ENCODE peak calls at places on chromosome 21, in four cellular contexts. S is kidney, D is heart right ventricle, U is ovary. P is an unnamed sample. For H3K4me1, the result is how much of the 10 kb centered on the place peaks cover.

GRCh38 chr21:28308516-28308915 is 684.2 kb downstream of the LTN1 start:
- DNase-seq in D (no peak), S (no peak), U (no peak), P (no peak)

GRCh38 chr21:28419110-28419509 is 573.6 kb downstream of the LTN1 start:
- DNase-seq in S (no peak), D (no peak), U (no peak), P (no peak)

GRCh38 chr21:22885614-22886013 is 1887.4 kb downstream of the NCAM2 start:
- DNase-seq in U (no peak), D (no peak), S (no peak), P (no peak)

GRCh38 chr21:31879251-31879650 is 6.4 kb downstream of the HUNK start:
- DNase-seq in U (no peak), D (no peak), S (no peak), P (no peak)

GRCh38 chr21:46000182-46000730 is 18.7 kb downstream of the COL6A1 start:
- DNase-seq in D (peak), S (peak), U (peak), P (no peak)

GRCh38 chr21:32423320-32423719 is 10.8 kb downstream of the EVA1C start:
- DNase-seq in D (no peak), U (no peak), S (no peak), P (no peak)

GRCh38 chr21:46455575-46456385 is 2.9 kb upstream of the DIP2A start:
- DNase-seq in D (peak), S (no peak), U (no peak), P (no peak)

GRCh38 chr21:29104239-29104708 is 26.2 kb upstream of the MAP3K7CL start:
- DNase-seq in S (no peak), U (no peak), D (no peak), P (no peak)

GRCh38 chr21:46154955-46155513 is 345 bp downstream of the FTCD start:
- DNase-seq in D (no peak), S (no peak), U (peak), P (peak)

GRCh38 chr21:33412832-33413519 is 9.8 kb downstream of the IFNGR2 start:
- DNase-seq in D (no peak), U (no peak), S (peak), P (no peak)

GRCh38 chr21:35395728-35396127 is 346.6 kb upstream of the RUNX1 start:
- DNase-seq in U (no peak), D (no peak), S (no peak), P (no peak)

GRCh38 chr21:34942911-34943310 is 106.2 kb downstream of the RUNX1 start:
- DNase-seq in U (no peak), S (no peak), D (no peak), P (no peak)

GRCh38 chr21:17466166-17466565 is 46.7 kb upstream of the CXADR start:
- DNase-seq in U (no peak), S (no peak), D (no peak), P (no peak)

GRCh38 chr21:35195232-35195631 is 146.1 kb upstream of the RUNX1 start:
- DNase-seq in U (no peak), D (no peak), S (no peak), P (no peak)

GRCh38 chr21:22063140-22063539 is 1064.9 kb downstream of the NCAM2 start:
- DNase-seq in U (no peak), S (no peak), D (no peak), P (no peak)

GRCh38 chr21:33403786-33404571 is 766 bp downstream of the IFNGR2 start:
- DNase-seq in U (peak), S (peak), D (peak), P (no peak)

GRCh38 chr21:27326293-27326692 is 359.4 kb upstream of the ADAMTS5 start:
- DNase-seq in D (no peak), U (no peak), S (no peak), P (no peak)

GRCh38 chr21:32347351-32347750 is 45.5 kb downstream of the URB1 start:
- DNase-seq in S (no peak), D (no peak), U (no peak), P (no peak)

GRCh38 chr21:38443110-38443509 is 55.2 kb downstream of the ERG start:
- DNase-seq in S (no peak), U (no peak), D (no peak), P (no peak)

GRCh38 chr21:38440746-38441145 is 57.5 kb downstream of the ERG start:
- DNase-seq in D (no peak), S (no peak), U (no peak), P (no peak)

GRCh38 chr21:38439336-38439900 is 58.9 kb downstream of the ERG start:
- DNase-seq in S (no peak), U (no peak), D (no peak), P (no peak)

GRCh38 chr21:38439957-38440356 is 58.3 kb downstream of the ERG start:
- DNase-seq in S (no peak), U (no peak), D (no peak), P (no peak)

DNA sequence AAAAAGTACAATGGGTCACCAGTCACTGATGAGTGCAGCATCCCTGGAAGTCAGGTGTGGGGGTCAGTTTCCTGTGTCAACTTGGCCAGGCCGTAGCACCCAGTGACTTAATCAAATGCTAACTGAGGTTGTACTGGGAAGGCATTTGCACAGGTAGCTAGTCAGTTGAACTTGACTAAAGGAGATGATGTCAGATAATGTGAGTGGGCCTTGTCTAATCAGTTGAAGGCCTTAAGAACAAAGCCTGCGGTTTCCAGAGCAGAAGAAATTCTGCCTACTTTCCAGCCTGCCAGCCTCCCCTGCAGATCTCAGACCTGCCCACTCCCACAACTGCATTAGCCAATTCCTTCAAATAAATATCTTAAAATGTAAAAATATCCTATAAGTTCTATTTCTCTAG is 57.1 kb downstream of the ERG start:
- DNase-seq in D (no peak), S (no peak), U (no peak), P (no peak)
- TF ChIP-seq CTCF in D (no peak), S (no peak), U (no peak), P (no peak)

DNA sequence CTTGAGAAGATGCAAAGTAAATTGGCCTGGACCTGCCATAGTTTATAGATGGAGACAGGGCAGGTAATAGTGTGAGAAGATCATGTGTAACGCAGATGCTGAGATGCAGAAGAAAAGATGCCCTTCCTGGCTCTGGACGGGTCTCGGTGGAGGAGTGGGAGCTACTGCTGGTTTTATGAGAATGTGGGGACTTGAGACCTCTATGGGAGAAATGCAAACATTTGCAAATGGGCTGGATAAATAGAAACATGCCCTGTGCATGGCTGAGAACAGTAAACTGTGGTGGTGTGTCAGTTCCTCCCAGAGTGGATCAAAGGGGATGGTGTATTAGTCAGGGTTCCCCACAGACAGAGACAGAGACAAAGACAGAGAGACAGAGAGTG is 21.9 kb downstream of the UBASH3A start:
- DNase-seq in U (no peak), D (no peak), S (no peak), P (no peak)
- H3K4me3 ChIP-seq in U (no peak), D (no peak), S (no peak), P (no peak)

GRCh38 chr21:36708512-36709029 is 9.7 kb downstream of the SIM2 start:
- DNase-seq in D (no peak), S (no peak), U (no peak), P (no peak)

GRCh38 chr21:36705679-36706481 is 7.0 kb downstream of the SIM2 start:
- DNase-seq in D (no peak), S (no peak), U (no peak), P (peak)

GRCh38 chr21:36706482-36706852 is 7.6 kb downstream of the SIM2 start:
- DNase-seq in D (no peak), U (no peak), S (no peak), P (peak)

GRCh38 chr21:36707763-36708511 is 9.0 kb downstream of the SIM2 start:
- DNase-seq in D (no peak), U (no peak), S (no peak), P (peak)

DNA sequence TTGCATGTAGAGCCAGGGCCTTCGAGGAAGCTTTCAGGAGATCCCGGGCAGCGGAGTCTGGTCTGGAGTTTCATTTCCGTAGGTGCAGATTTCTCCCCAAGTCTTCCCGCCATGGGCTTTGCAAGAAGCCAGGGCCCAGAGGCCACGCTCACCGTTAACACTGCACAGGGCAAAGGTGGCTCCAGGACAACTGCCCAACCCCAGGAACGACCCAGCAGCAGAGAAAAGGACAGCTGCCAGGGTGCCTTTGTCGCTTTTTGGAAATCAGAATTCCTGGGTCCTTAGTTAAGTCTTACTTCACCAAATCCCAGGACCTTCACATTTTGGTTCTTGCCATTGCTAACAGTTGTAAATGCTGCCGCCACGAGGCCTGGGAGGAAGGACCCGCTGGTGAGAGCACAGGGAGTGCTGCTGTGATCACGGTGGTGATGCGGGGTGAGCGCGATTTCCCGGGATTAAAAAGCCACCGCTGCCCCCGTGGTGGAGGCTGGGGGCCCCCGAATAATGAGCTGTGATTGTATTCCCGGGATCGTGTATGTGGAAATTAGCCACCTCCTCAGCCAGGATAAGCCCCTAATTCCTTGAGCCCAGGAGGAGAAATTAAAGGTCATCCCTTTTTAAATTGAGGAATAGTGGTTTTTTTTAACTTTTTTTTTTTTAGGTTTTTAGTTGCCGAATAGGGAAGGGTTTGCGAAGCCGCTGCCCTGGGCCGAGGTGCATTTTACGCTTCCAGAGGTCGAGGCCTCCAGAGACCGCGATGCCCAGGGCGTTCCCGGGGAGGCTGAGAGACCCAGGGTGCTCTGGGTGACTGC is 8.2 kb downstream of the SIM2 start:
- DNase-seq in U (no peak), S (no peak), D (no peak), P (peak)
- H3K4me1 ChIP-seq in U (under half), S (under half), D (half or more), P (under half)

DNA sequence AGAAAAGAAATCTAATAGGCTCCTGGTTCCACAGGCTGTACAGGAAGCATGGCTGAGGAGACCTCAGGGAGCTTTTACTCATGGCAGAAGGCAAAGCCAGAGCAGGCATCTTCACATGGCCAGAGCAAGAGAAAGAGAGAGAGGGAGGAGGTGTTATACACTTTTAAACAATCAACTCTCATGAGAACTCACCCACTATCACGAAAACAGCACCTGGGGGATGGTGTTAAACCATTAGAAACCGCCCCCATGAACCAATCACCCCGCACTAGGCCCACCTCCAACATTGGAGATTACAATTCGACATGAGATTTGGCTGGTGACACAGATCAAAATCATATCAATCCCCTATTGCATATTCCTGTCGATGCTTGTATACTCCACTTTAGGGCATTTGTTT is 93.5 kb downstream of the MRPL39 start:
- DNase-seq in U (no peak), S (no peak), D (no peak), P (no peak)
- TF ChIP-seq CTCF in U (no peak), S (no peak), D (no peak), P (no peak)

DNA sequence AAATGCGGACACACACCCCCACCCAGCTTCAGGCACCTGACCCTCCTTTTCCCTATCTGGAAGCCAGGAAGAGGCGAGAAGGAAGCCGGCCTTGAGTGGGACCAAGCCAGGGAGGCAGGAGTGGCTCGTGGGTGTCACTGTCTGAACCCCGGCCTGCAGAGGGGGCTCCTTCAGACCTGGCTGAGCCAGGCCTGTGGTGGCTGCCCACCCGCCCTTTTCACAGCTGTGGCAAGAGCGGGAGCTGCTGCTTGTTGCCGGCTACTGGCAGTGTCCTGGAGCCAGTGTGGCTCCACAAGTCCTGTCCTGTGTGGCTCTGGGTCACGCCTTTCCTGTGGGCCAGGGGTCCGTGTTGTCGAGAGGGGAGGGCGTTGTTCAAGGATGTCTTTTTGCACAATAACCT is 1.2 kb downstream of the PFKL start:
- DNase-seq in S (no peak), D (no peak), U (no peak), P (no peak)
- H3K4me3 ChIP-seq in S (peak), D (peak), U (peak), P (peak)

GRCh38 chr21:41763996-41764395 is 2.9 kb downstream of the RIPK4 start:
- DNase-seq in U (no peak), S (no peak), D (no peak), P (no peak)
- H3K4me1 ChIP-seq in U (under half), S (under half), D (under half), P (under half)

GRCh38 chr21:15840406-15840805 is 110.6 kb downstream of the USP25 start:
- DNase-seq in D (no peak), U (no peak), S (no peak), P (no peak)

GRCh38 chr21:15837603-15838002 is 107.8 kb downstream of the USP25 start:
- DNase-seq in D (no peak), U (no peak), S (no peak), P (no peak)

GRCh38 chr21:15839601-15840000 is 109.8 kb downstream of the USP25 start:
- DNase-seq in U (no peak), S (no peak), D (no peak), P (no peak)

GRCh38 chr21:15841856-15842564 is 112.2 kb downstream of the USP25 start:
- DNase-seq in U (no peak), D (no peak), S (no peak), P (no peak)

DNA sequence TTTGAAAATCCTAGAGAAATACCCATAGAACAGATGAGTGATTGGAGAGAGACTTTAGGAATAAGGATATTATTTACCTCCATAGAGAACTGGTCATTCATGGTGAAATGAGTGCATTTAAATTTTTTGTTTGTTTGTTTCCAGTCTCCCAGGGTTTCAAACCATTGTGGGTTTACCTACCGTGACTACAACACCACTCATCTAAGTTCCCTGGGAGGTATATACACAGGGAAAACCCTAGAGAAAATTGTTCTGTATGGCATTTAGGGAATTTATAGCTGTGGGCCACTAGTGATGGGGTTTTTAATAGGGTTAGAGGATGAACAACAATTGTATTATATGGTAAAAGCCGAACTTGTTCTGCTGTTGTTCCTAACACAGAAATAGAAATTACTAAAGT is 109.2 kb downstream of the USP25 start:
- DNase-seq in U (no peak), S (no peak), D (no peak), P (no peak)
- TF ChIP-seq CTCF in U (no peak), S (no peak), D (no peak), P (no peak)